ENCODE peak calls at places on chromosomes 3 and 15, in eight cellular contexts. N is cardiac muscle cell, U is choroid plexus epithelial cell, L is H1, A is NB4, Z is mammary epithelial cell, X is astrocyte of the spinal cord, V is lower leg skin. M is an unnamed sample.

GRCh38 chr15:81336568-81336967 is 12.6 kb upstream of the STARD5 start:
- DNase-seq in U (peak; percentile 79), V (no peak), L (peak; percentile 32), X (peak; percentile 55), N (no peak), Z (peak; percentile 32), A (peak; percentile 50), M (no peak)

GRCh38 chr3:189204467-189204866 is 32.7 kb downstream of the TPRG1 start:
- DNase-seq in L (no peak), U (no peak), V (no peak), N (no peak), A (no peak), X (no peak), Z (no peak), M (no peak)

GRCh38 chr15:80694624-80695098 is 449 bp upstream of the ABHD17C start:
- DNase-seq in U (peak; percentile 44), A (peak; percentile 26), V (no peak), N (peak; percentile 18), X (no peak), L (peak; percentile 63), Z (peak; percentile 36), M (peak; percentile 91)

GRCh38 chr3:48369685-48370329 is 2.2 kb upstream of the FBXW12 start:
- DNase-seq in N (peak; percentile 9), A (no peak), Z (no peak), L (no peak), U (no peak), X (no peak), V (no peak), M (no peak)

GRCh38 chr3:100088735-100089368 is 25.4 kb downstream of the FILIP1L start:
- DNase-seq in V (no peak), Z (no peak), N (no peak), L (no peak), A (no peak), U (no peak), X (no peak), M (no peak)

GRCh38 chr15:40038267-40038653 is 721 bp downstream of the SRP14 start:
- DNase-seq in V (no peak), N (peak; percentile 33), A (peak; percentile 22), L (no peak), Z (peak; percentile 27), U (peak; percentile 41), X (peak; percentile 26), M (no peak)

GRCh38 chr3:133460809-133461208 is 61.0 kb downstream of the BFSP2 start:
- DNase-seq in U (no peak), N (no peak), Z (peak; percentile 21), V (no peak), A (no peak), X (no peak), L (no peak), M (no peak)

GRCh38 chr15:57554063-57554820 is 37.5 kb upstream of the MYZAP start:
- DNase-seq in Z (no peak), A (no peak), N (no peak), L (no peak), X (peak; percentile 22), U (no peak), V (peak; percentile 77), M (no peak)

GRCh38 chr3:8492744-8493511 is 8.7 kb upstream of the LMCD1 start:
- DNase-seq in N (no peak), U (no peak), L (no peak), A (no peak), Z (no peak), X (no peak), V (no peak), M (peak; percentile 52)

GRCh38 chr15:66692808-66693596 is 9.0 kb upstream of the SMAD6 start:
- DNase-seq in L (no peak), A (no peak), N (no peak), X (no peak), Z (no peak), U (no peak), V (no peak), M (no peak)

GRCh38 chr15:42385206-42385979 is 26.1 kb downstream of the CAPN3 start:
- DNase-seq in L (peak; percentile 76), Z (peak; percentile 21), X (peak; percentile 43), U (peak; percentile 80), A (peak; percentile 76), V (peak; percentile 52), N (peak; percentile 81), M (peak; percentile 76)

GRCh38 chr3:2714856-2715255 is 395.3 kb downstream of the IL5RA start:
- DNase-seq in A (peak; percentile 2), L (no peak), V (no peak), U (no peak), Z (no peak), X (no peak), N (no peak), M (no peak)

GRCh38 chr3:32508731-32509130 is 6.1 kb upstream of the CMTM6 start:
- DNase-seq in L (no peak), V (no peak), U (peak; percentile 33), Z (no peak), A (peak; percentile 28), N (no peak), X (no peak), M (no peak)

GRCh38 chr3:11091791-11092190 is 62.5 kb upstream of the HRH1 start:
- DNase-seq in N (no peak), A (no peak), Z (no peak), X (no peak), L (no peak), V (no peak), U (no peak), M (no peak)

GRCh38 chr15:65132841-65133549 is 613 bp downstream of the PDCD7 start:
- DNase-seq in X (peak; percentile 53), L (peak; percentile 77), Z (peak; percentile 62), V (no peak), N (peak; percentile 69), U (peak; percentile 65), A (peak; percentile 74), M (peak; percentile 98)

GRCh38 chr15:44738340-44738984 is 2.1 kb downstream of the TRIM69 start:
- DNase-seq in L (no peak), A (peak; percentile 63), U (peak; percentile 77), X (peak; percentile 67), V (no peak), N (peak; percentile 42), Z (peak; percentile 35), M (no peak)
- TF ChIP-seq CTCF in L (no peak), A (peak; percentile 52), U (peak; percentile 67), X (peak; percentile 68), V (no peak), N (peak; percentile 71), Z (peak; percentile 68), M (peak; percentile 73)

DNA sequence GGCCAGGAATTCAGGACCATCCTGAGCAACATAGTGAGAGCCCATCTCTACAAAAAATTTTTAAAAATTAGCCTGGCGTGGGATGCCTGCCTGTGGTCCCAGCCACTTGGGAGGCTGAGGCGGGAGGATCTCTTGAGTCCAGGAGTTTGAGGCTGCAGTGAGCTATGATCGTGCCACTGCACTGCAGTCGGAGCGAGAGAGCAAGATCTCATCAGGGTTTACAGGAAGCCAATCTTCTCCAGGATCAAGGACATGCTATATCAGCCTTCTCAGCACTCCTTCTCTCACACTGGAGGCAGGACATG is 451 bp upstream of the STOML1 start:
- DNase-seq in V (no peak), U (no peak), Z (no peak), L (no peak), N (no peak), X (no peak), A (no peak), M (no peak)
- H3K4me3 ChIP-seq in V (no peak overlapping the region), U (peak overlapping the region; percentile 40), Z (peak overlapping the region; percentile 12), L (no peak overlapping the region), N (peak overlapping the region; percentile 61), X (no peak overlapping the region), A (no peak overlapping the region), M (peak overlapping the region; percentile 79)

GRCh38 chr3:52679811-52680210 is 5.9 kb downstream of the PBRM1 start:
- DNase-seq in U (peak; percentile 27), A (no peak), L (no peak), Z (peak; percentile 32), X (no peak), V (no peak), N (no peak), M (no peak)

GRCh38 chr3:52682016-52682415 is 3.7 kb downstream of the PBRM1 start:
- DNase-seq in L (no peak), U (peak; percentile 90), X (peak; percentile 76), Z (peak; percentile 69), V (no peak), N (peak; percentile 27), A (peak; percentile 55), M (peak; percentile 96)

GRCh38 chr3:52681610-52682009 is 4.1 kb downstream of the PBRM1 start:
- DNase-seq in A (no peak), N (no peak), Z (no peak), X (no peak), U (no peak), V (no peak), L (no peak), M (no peak)

GRCh38 chr3:52678265-52678927 is 7.3 kb downstream of the PBRM1 start:
- DNase-seq in L (no peak), V (no peak), Z (no peak), N (no peak), A (no peak), X (no peak), U (no peak), M (no peak)

DNA sequence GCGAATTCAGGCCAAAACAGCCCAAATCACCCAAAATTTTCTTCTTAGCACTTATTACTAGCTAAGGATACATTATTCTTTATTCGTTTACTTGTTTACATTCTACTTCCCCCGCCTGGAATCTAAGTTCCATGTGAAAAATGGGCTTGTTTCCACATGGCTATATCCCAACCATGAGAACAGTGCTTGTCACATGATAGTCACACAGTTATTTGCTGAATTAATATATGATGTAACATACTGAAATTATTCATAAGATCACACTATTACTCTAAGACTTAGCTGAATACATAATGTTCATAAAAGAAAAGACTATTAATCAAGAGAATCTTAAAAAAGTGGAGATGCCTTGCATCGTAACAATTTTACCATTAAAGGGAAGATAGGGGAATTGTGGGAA is 6.6 kb downstream of the PBRM1 start:
- DNase-seq in V (no peak), Z (no peak), N (no peak), L (no peak), X (no peak), U (peak; percentile 48), A (no peak), M (no peak)
- TF ChIP-seq CTCF in V (no peak), Z (no peak), N (no peak), L (no peak), X (no peak), U (no peak), A (no peak), M (no peak)

GRCh38 chr3:23919628-23920027 is 2.7 kb downstream of the RPL15 start:
- DNase-seq in Z (no peak), V (no peak), U (no peak), A (no peak), L (no peak), X (no peak), N (no peak), M (no peak)

GRCh38 chr3:23916886-23917815 is at the start of the genes NKIRAS1 and RPL15:
- DNase-seq in V (peak; percentile 99), Z (peak; percentile 97), A (peak; percentile 97), U (peak; percentile 98), X (peak; percentile 97), N (peak; percentile 98), L (peak; percentile 93), M (peak; percentile 96)

GRCh38 chr3:23923786-23924185 is 6.9 kb downstream of the RPL15 start:
- DNase-seq in X (peak; percentile 76), A (no peak), Z (no peak), V (no peak), U (peak; percentile 85), L (no peak), N (no peak), M (no peak)

GRCh38 chr3:23921052-23921511 is 4.2 kb downstream of the RPL15 start:
- DNase-seq in L (no peak), Z (no peak), U (no peak), V (no peak), N (no peak), A (peak; percentile 33), X (no peak), M (no peak)

GRCh38 chr3:23920151-23920655 is 3.3 kb downstream of the RPL15 start:
- DNase-seq in N (no peak), A (no peak), V (no peak), U (no peak), L (no peak), X (no peak), Z (no peak), M (no peak)
- H3K4me3 ChIP-seq in N (no peak overlapping the region), A (peak overlapping the region; percentile 35), V (no peak overlapping the region), U (no peak overlapping the region), L (no peak overlapping the region), X (no peak overlapping the region), Z (no peak overlapping the region), M (no peak overlapping the region)